ENCODE peak calls at places on chromosomes 2 and 18, in nine cellular contexts. One of them, this sample, is unnamed.

GRCh38 chr2:211455225-211455841 is 898.9 kb downstream of the CPS1 start:
- DNase-seq in K562: peak; percentile 6
- DNase-seq in GOT3: no peak
- DNase-seq in stimulated activated CD4-positive, alpha-beta T cell treated with anti-CD3 and anti-CD28 coated beads, Interleukin-2, amount 100 ng/mL, for 48 hours: peak; percentile 10
- DNase-seq in transverse colon: peak; percentile 11
- DNase-seq in AG10803: peak; percentile 28
- DNase-seq in progenitor cell of endocrine pancreas: peak; percentile 27
- DNase-seq in activated naive CD8-positive, alpha-beta T cell treated with anti-CD3 and anti-CD28 coated beads, Interleukin-2, amount 10 ng/mL, durations not matched to agents 7 days and 5 days: no peak
- DNase-seq in hepatocyte: peak; percentile 63
- DNase-seq in this sample: peak; percentile 38

GRCh38 chr18:21997207-21998143 is 171.9 kb upstream of the GATA6 start:
- DNase-seq in activated naive CD8-positive, alpha-beta T cell treated with anti-CD3 and anti-CD28 coated beads, Interleukin-2, amount 10 ng/mL, durations not matched to agents 7 days and 5 days: no peak
- DNase-seq in progenitor cell of endocrine pancreas: no peak
- DNase-seq in K562: peak; percentile 71
- DNase-seq in AG10803: peak; percentile 50
- DNase-seq in stimulated activated CD4-positive, alpha-beta T cell treated with anti-CD3 and anti-CD28 coated beads, Interleukin-2, amount 100 ng/mL, for 48 hours: no peak
- DNase-seq in transverse colon: no peak
- DNase-seq in hepatocyte: peak; percentile 75
- DNase-seq in GOT3: no peak
- DNase-seq in this sample: peak; percentile 53

GRCh38 chr2:96960956-96961350 is 25.4 kb downstream of the FAM178B start:
- DNase-seq in hepatocyte: no peak
- DNase-seq in transverse colon: no peak
- DNase-seq in AG10803: no peak
- DNase-seq in K562: no peak
- DNase-seq in progenitor cell of endocrine pancreas: no peak
- DNase-seq in stimulated activated CD4-positive, alpha-beta T cell treated with anti-CD3 and anti-CD28 coated beads, Interleukin-2, amount 100 ng/mL, for 48 hours: no peak
- DNase-seq in activated naive CD8-positive, alpha-beta T cell treated with anti-CD3 and anti-CD28 coated beads, Interleukin-2, amount 10 ng/mL, durations not matched to agents 7 days and 5 days: no peak
- DNase-seq in GOT3: no peak
- DNase-seq in this sample: no peak

GRCh38 chr2:162261032-162261945 is 18.0 kb upstream of the FAP start:
- DNase-seq in stimulated activated CD4-positive, alpha-beta T cell treated with anti-CD3 and anti-CD28 coated beads, Interleukin-2, amount 100 ng/mL, for 48 hours: no peak
- DNase-seq in AG10803: peak; percentile 76
- DNase-seq in progenitor cell of endocrine pancreas: no peak
- DNase-seq in activated naive CD8-positive, alpha-beta T cell treated with anti-CD3 and anti-CD28 coated beads, Interleukin-2, amount 10 ng/mL, durations not matched to agents 7 days and 5 days: peak; percentile 37
- DNase-seq in K562: no peak
- DNase-seq in GOT3: peak; percentile 13
- DNase-seq in hepatocyte: no peak
- DNase-seq in transverse colon: peak; percentile 23
- DNase-seq in this sample: peak; percentile 31

GRCh38 chr18:10124557-10124956 is 210.7 kb downstream of the VAPA start:
- DNase-seq in GOT3: no peak
- DNase-seq in AG10803: no peak
- DNase-seq in K562: no peak
- DNase-seq in stimulated activated CD4-positive, alpha-beta T cell treated with anti-CD3 and anti-CD28 coated beads, Interleukin-2, amount 100 ng/mL, for 48 hours: no peak
- DNase-seq in hepatocyte: no peak
- DNase-seq in transverse colon: no peak
- DNase-seq in progenitor cell of endocrine pancreas: no peak
- DNase-seq in activated naive CD8-positive, alpha-beta T cell treated with anti-CD3 and anti-CD28 coated beads, Interleukin-2, amount 10 ng/mL, durations not matched to agents 7 days and 5 days: no peak
- DNase-seq in this sample: no peak

GRCh38 chr2:218340656-218341055 is 16.0 kb upstream of the CATIP start:
- DNase-seq in stimulated activated CD4-positive, alpha-beta T cell treated with anti-CD3 and anti-CD28 coated beads, Interleukin-2, amount 100 ng/mL, for 48 hours: no peak
- DNase-seq in progenitor cell of endocrine pancreas: no peak
- DNase-seq in GOT3: no peak
- DNase-seq in activated naive CD8-positive, alpha-beta T cell treated with anti-CD3 and anti-CD28 coated beads, Interleukin-2, amount 10 ng/mL, durations not matched to agents 7 days and 5 days: no peak
- DNase-seq in K562: no peak
- DNase-seq in AG10803: no peak
- DNase-seq in transverse colon: no peak
- DNase-seq in hepatocyte: no peak
- DNase-seq in this sample: no peak

GRCh38 chr2:30412392-30413321 is 34.4 kb upstream of the LCLAT1 start:
- DNase-seq in GOT3: no peak
- DNase-seq in transverse colon: peak; percentile 26
- DNase-seq in K562: no peak
- DNase-seq in AG10803: peak; percentile 84
- DNase-seq in hepatocyte: peak; percentile 49
- DNase-seq in stimulated activated CD4-positive, alpha-beta T cell treated with anti-CD3 and anti-CD28 coated beads, Interleukin-2, amount 100 ng/mL, for 48 hours: no peak
- DNase-seq in progenitor cell of endocrine pancreas: no peak
- DNase-seq in activated naive CD8-positive, alpha-beta T cell treated with anti-CD3 and anti-CD28 coated beads, Interleukin-2, amount 10 ng/mL, durations not matched to agents 7 days and 5 days: no peak
- DNase-seq in this sample: peak; percentile 31

GRCh38 chr2:97740590-97741182 is 27.3 kb downstream of the ZAP70 start:
- DNase-seq in GOT3: peak; percentile 9
- DNase-seq in progenitor cell of endocrine pancreas: peak; percentile 27
- DNase-seq in AG10803: no peak
- DNase-seq in K562: peak; percentile 89
- DNase-seq in hepatocyte: peak; percentile 61
- DNase-seq in transverse colon: peak; percentile 55
- DNase-seq in stimulated activated CD4-positive, alpha-beta T cell treated with anti-CD3 and anti-CD28 coated beads, Interleukin-2, amount 100 ng/mL, for 48 hours: peak; percentile 39
- DNase-seq in activated naive CD8-positive, alpha-beta T cell treated with anti-CD3 and anti-CD28 coated beads, Interleukin-2, amount 10 ng/mL, durations not matched to agents 7 days and 5 days: peak; percentile 52
- DNase-seq in this sample: peak; percentile 81

GRCh38 chr2:135744761-135745314 is 3.2 kb downstream of the UBXN4 start:
- DNase-seq in hepatocyte: peak; percentile 39
- DNase-seq in AG10803: peak; percentile 22
- DNase-seq in progenitor cell of endocrine pancreas: no peak
- DNase-seq in transverse colon: no peak
- DNase-seq in GOT3: no peak
- DNase-seq in K562: peak; percentile 38
- DNase-seq in activated naive CD8-positive, alpha-beta T cell treated with anti-CD3 and anti-CD28 coated beads, Interleukin-2, amount 10 ng/mL, durations not matched to agents 7 days and 5 days: no peak
- DNase-seq in stimulated activated CD4-positive, alpha-beta T cell treated with anti-CD3 and anti-CD28 coated beads, Interleukin-2, amount 100 ng/mL, for 48 hours: peak; percentile 9
- DNase-seq in this sample: peak; percentile 24

GRCh38 chr2:160429248-160430000 is 64.2 kb downstream of the RBMS1 start:
- DNase-seq in progenitor cell of endocrine pancreas: no peak
- DNase-seq in K562: peak; percentile 14
- DNase-seq in stimulated activated CD4-positive, alpha-beta T cell treated with anti-CD3 and anti-CD28 coated beads, Interleukin-2, amount 100 ng/mL, for 48 hours: no peak
- DNase-seq in AG10803: peak; percentile 74
- DNase-seq in hepatocyte: peak; percentile 65
- DNase-seq in GOT3: no peak
- DNase-seq in activated naive CD8-positive, alpha-beta T cell treated with anti-CD3 and anti-CD28 coated beads, Interleukin-2, amount 10 ng/mL, durations not matched to agents 7 days and 5 days: no peak
- DNase-seq in transverse colon: no peak
- DNase-seq in this sample: no peak

GRCh38 chr2:240997856-240998705 is at the start of gene SNED1:
- DNase-seq in AG10803: peak; percentile 75
- DNase-seq in GOT3: peak; percentile 21
- DNase-seq in hepatocyte: peak; percentile 88
- DNase-seq in stimulated activated CD4-positive, alpha-beta T cell treated with anti-CD3 and anti-CD28 coated beads, Interleukin-2, amount 100 ng/mL, for 48 hours: peak; percentile 39
- DNase-seq in transverse colon: peak; percentile 90
- DNase-seq in progenitor cell of endocrine pancreas: peak; percentile 65
- DNase-seq in K562: peak; percentile 82
- DNase-seq in activated naive CD8-positive, alpha-beta T cell treated with anti-CD3 and anti-CD28 coated beads, Interleukin-2, amount 10 ng/mL, durations not matched to agents 7 days and 5 days: peak; percentile 81
- DNase-seq in this sample: peak; percentile 91

GRCh38 chr2:182824056-182824758 is 42.2 kb downstream of the FRZB start:
- DNase-seq in AG10803: no peak
- DNase-seq in stimulated activated CD4-positive, alpha-beta T cell treated with anti-CD3 and anti-CD28 coated beads, Interleukin-2, amount 100 ng/mL, for 48 hours: no peak
- DNase-seq in progenitor cell of endocrine pancreas: no peak
- DNase-seq in K562: no peak
- DNase-seq in transverse colon: peak; percentile 10
- DNase-seq in activated naive CD8-positive, alpha-beta T cell treated with anti-CD3 and anti-CD28 coated beads, Interleukin-2, amount 10 ng/mL, durations not matched to agents 7 days and 5 days: no peak
- DNase-seq in hepatocyte: no peak
- DNase-seq in GOT3: no peak
- DNase-seq in this sample: no peak

GRCh38 chr2:215313219-215313656 is 1.4 kb downstream of the ATIC start:
- DNase-seq in K562: no peak
- DNase-seq in stimulated activated CD4-positive, alpha-beta T cell treated with anti-CD3 and anti-CD28 coated beads, Interleukin-2, amount 100 ng/mL, for 48 hours: no peak
- DNase-seq in activated naive CD8-positive, alpha-beta T cell treated with anti-CD3 and anti-CD28 coated beads, Interleukin-2, amount 10 ng/mL, durations not matched to agents 7 days and 5 days: no peak
- DNase-seq in GOT3: no peak
- DNase-seq in AG10803: no peak
- DNase-seq in progenitor cell of endocrine pancreas: no peak
- DNase-seq in transverse colon: no peak
- DNase-seq in hepatocyte: no peak
- DNase-seq in this sample: no peak

GRCh38 chr18:51029378-51029693 is 677 bp upstream of the SMAD4 start:
- DNase-seq in hepatocyte: no peak
- DNase-seq in AG10803: no peak
- DNase-seq in GOT3: no peak
- DNase-seq in transverse colon: no peak
- DNase-seq in K562: no peak
- DNase-seq in stimulated activated CD4-positive, alpha-beta T cell treated with anti-CD3 and anti-CD28 coated beads, Interleukin-2, amount 100 ng/mL, for 48 hours: no peak
- DNase-seq in progenitor cell of endocrine pancreas: no peak
- DNase-seq in activated naive CD8-positive, alpha-beta T cell treated with anti-CD3 and anti-CD28 coated beads, Interleukin-2, amount 10 ng/mL, durations not matched to agents 7 days and 5 days: no peak
- DNase-seq in this sample: no peak

GRCh38 chr2:43890855-43891254 is 52.1 kb downstream of the ABCG8 start:
- DNase-seq in hepatocyte: no peak
- DNase-seq in transverse colon: no peak
- DNase-seq in GOT3: no peak
- DNase-seq in K562: no peak
- DNase-seq in activated naive CD8-positive, alpha-beta T cell treated with anti-CD3 and anti-CD28 coated beads, Interleukin-2, amount 10 ng/mL, durations not matched to agents 7 days and 5 days: no peak
- DNase-seq in stimulated activated CD4-positive, alpha-beta T cell treated with anti-CD3 and anti-CD28 coated beads, Interleukin-2, amount 100 ng/mL, for 48 hours: no peak
- DNase-seq in progenitor cell of endocrine pancreas: no peak
- DNase-seq in AG10803: peak; percentile 19
- DNase-seq in this sample: no peak

GRCh38 chr2:241802421-241802749 is 6.6 kb upstream of the NEU4 start:
- DNase-seq in progenitor cell of endocrine pancreas: no peak
- DNase-seq in AG10803: no peak
- DNase-seq in GOT3: no peak
- DNase-seq in K562: no peak
- DNase-seq in hepatocyte: peak; percentile 8
- DNase-seq in activated naive CD8-positive, alpha-beta T cell treated with anti-CD3 and anti-CD28 coated beads, Interleukin-2, amount 10 ng/mL, durations not matched to agents 7 days and 5 days: no peak
- DNase-seq in transverse colon: peak; percentile 8
- DNase-seq in stimulated activated CD4-positive, alpha-beta T cell treated with anti-CD3 and anti-CD28 coated beads, Interleukin-2, amount 100 ng/mL, for 48 hours: no peak
- DNase-seq in this sample: no peak

GRCh38 chr18:44093253-44093652 is 587.4 kb upstream of the SETBP1 start:
- DNase-seq in activated naive CD8-positive, alpha-beta T cell treated with anti-CD3 and anti-CD28 coated beads, Interleukin-2, amount 10 ng/mL, durations not matched to agents 7 days and 5 days: no peak
- DNase-seq in GOT3: no peak
- DNase-seq in hepatocyte: no peak
- DNase-seq in progenitor cell of endocrine pancreas: no peak
- DNase-seq in transverse colon: no peak
- DNase-seq in AG10803: no peak
- DNase-seq in K562: no peak
- DNase-seq in stimulated activated CD4-positive, alpha-beta T cell treated with anti-CD3 and anti-CD28 coated beads, Interleukin-2, amount 100 ng/mL, for 48 hours: no peak
- DNase-seq in this sample: no peak

GRCh38 chr18:75489493-75490190 is 62.1 kb upstream of the SMIM21 start:
- DNase-seq in activated naive CD8-positive, alpha-beta T cell treated with anti-CD3 and anti-CD28 coated beads, Interleukin-2, amount 10 ng/mL, durations not matched to agents 7 days and 5 days: no peak
- DNase-seq in K562: no peak
- DNase-seq in hepatocyte: peak; percentile 57
- DNase-seq in progenitor cell of endocrine pancreas: no peak
- DNase-seq in stimulated activated CD4-positive, alpha-beta T cell treated with anti-CD3 and anti-CD28 coated beads, Interleukin-2, amount 100 ng/mL, for 48 hours: no peak
- DNase-seq in transverse colon: no peak
- DNase-seq in AG10803: peak; percentile 95
- DNase-seq in GOT3: no peak
- DNase-seq in this sample: peak; percentile 77

GRCh38 chr2:223306371-223306770 is 254.4 kb downstream of the KCNE4 start:
- DNase-seq in hepatocyte: no peak
- DNase-seq in AG10803: no peak
- DNase-seq in progenitor cell of endocrine pancreas: no peak
- DNase-seq in GOT3: no peak
- DNase-seq in activated naive CD8-positive, alpha-beta T cell treated with anti-CD3 and anti-CD28 coated beads, Interleukin-2, amount 10 ng/mL, durations not matched to agents 7 days and 5 days: no peak
- DNase-seq in K562: no peak
- DNase-seq in stimulated activated CD4-positive, alpha-beta T cell treated with anti-CD3 and anti-CD28 coated beads, Interleukin-2, amount 100 ng/mL, for 48 hours: no peak
- DNase-seq in transverse colon: no peak
- DNase-seq in this sample: peak; percentile 7

GRCh38 chr18:62354171-62354570 is 29.1 kb downstream of the TNFRSF11A start:
- DNase-seq in transverse colon: no peak
- DNase-seq in hepatocyte: no peak
- DNase-seq in GOT3: no peak
- DNase-seq in K562: no peak
- DNase-seq in progenitor cell of endocrine pancreas: no peak
- DNase-seq in AG10803: no peak
- DNase-seq in stimulated activated CD4-positive, alpha-beta T cell treated with anti-CD3 and anti-CD28 coated beads, Interleukin-2, amount 100 ng/mL, for 48 hours: no peak
- DNase-seq in activated naive CD8-positive, alpha-beta T cell treated with anti-CD3 and anti-CD28 coated beads, Interleukin-2, amount 10 ng/mL, durations not matched to agents 7 days and 5 days: no peak
- DNase-seq in this sample: no peak

GRCh38 chr2:33484042-33484621 is 7.7 kb downstream of the RASGRP3 start:
- DNase-seq in hepatocyte: no peak
- DNase-seq in AG10803: peak; percentile 57
- DNase-seq in progenitor cell of endocrine pancreas: no peak
- DNase-seq in GOT3: no peak
- DNase-seq in K562: no peak
- DNase-seq in activated naive CD8-positive, alpha-beta T cell treated with anti-CD3 and anti-CD28 coated beads, Interleukin-2, amount 10 ng/mL, durations not matched to agents 7 days and 5 days: no peak
- DNase-seq in stimulated activated CD4-positive, alpha-beta T cell treated with anti-CD3 and anti-CD28 coated beads, Interleukin-2, amount 100 ng/mL, for 48 hours: no peak
- DNase-seq in transverse colon: no peak
- DNase-seq in this sample: peak; percentile 8

GRCh38 chr2:214706986-214707385 is 102.5 kb downstream of the BARD1 start:
- DNase-seq in stimulated activated CD4-positive, alpha-beta T cell treated with anti-CD3 and anti-CD28 coated beads, Interleukin-2, amount 100 ng/mL, for 48 hours: no peak
- DNase-seq in progenitor cell of endocrine pancreas: no peak
- DNase-seq in GOT3: no peak
- DNase-seq in hepatocyte: no peak
- DNase-seq in K562: no peak
- DNase-seq in AG10803: no peak
- DNase-seq in transverse colon: no peak
- DNase-seq in activated naive CD8-positive, alpha-beta T cell treated with anti-CD3 and anti-CD28 coated beads, Interleukin-2, amount 10 ng/mL, durations not matched to agents 7 days and 5 days: no peak
- DNase-seq in this sample: no peak

GRCh38 chr2:102064679-102065674 is 73.2 kb downstream of the IL1R2 start:
- DNase-seq in stimulated activated CD4-positive, alpha-beta T cell treated with anti-CD3 and anti-CD28 coated beads, Interleukin-2, amount 100 ng/mL, for 48 hours: no peak
- DNase-seq in hepatocyte: peak; percentile 66
- DNase-seq in AG10803: peak; percentile 71
- DNase-seq in activated naive CD8-positive, alpha-beta T cell treated with anti-CD3 and anti-CD28 coated beads, Interleukin-2, amount 10 ng/mL, durations not matched to agents 7 days and 5 days: no peak
- DNase-seq in progenitor cell of endocrine pancreas: no peak
- DNase-seq in transverse colon: no peak
- DNase-seq in K562: peak; percentile 49
- DNase-seq in GOT3: no peak
- DNase-seq in this sample: no peak

GRCh38 chr2:235234711-235235110 is 259.1 kb upstream of the AGAP1 start:
- DNase-seq in GOT3: no peak
- DNase-seq in activated naive CD8-positive, alpha-beta T cell treated with anti-CD3 and anti-CD28 coated beads, Interleukin-2, amount 10 ng/mL, durations not matched to agents 7 days and 5 days: no peak
- DNase-seq in AG10803: peak; percentile 13
- DNase-seq in stimulated activated CD4-positive, alpha-beta T cell treated with anti-CD3 and anti-CD28 coated beads, Interleukin-2, amount 100 ng/mL, for 48 hours: no peak
- DNase-seq in progenitor cell of endocrine pancreas: no peak
- DNase-seq in K562: no peak
- DNase-seq in hepatocyte: no peak
- DNase-seq in transverse colon: no peak
- DNase-seq in this sample: no peak

GRCh38 chr2:42117923-42118758 is 51.0 kb upstream of the EML4 start:
- DNase-seq in stimulated activated CD4-positive, alpha-beta T cell treated with anti-CD3 and anti-CD28 coated beads, Interleukin-2, amount 100 ng/mL, for 48 hours: no peak
- DNase-seq in hepatocyte: no peak
- DNase-seq in transverse colon: no peak
- DNase-seq in progenitor cell of endocrine pancreas: no peak
- DNase-seq in activated naive CD8-positive, alpha-beta T cell treated with anti-CD3 and anti-CD28 coated beads, Interleukin-2, amount 10 ng/mL, durations not matched to agents 7 days and 5 days: no peak
- DNase-seq in GOT3: no peak
- DNase-seq in AG10803: peak; percentile 88
- DNase-seq in K562: no peak
- DNase-seq in this sample: no peak

GRCh38 chr2:23485841-23486395 is 100.9 kb downstream of the KLHL29 start:
- DNase-seq in K562: no peak
- DNase-seq in stimulated activated CD4-positive, alpha-beta T cell treated with anti-CD3 and anti-CD28 coated beads, Interleukin-2, amount 100 ng/mL, for 48 hours: no peak
- DNase-seq in transverse colon: no peak
- DNase-seq in hepatocyte: no peak
- DNase-seq in progenitor cell of endocrine pancreas: no peak
- DNase-seq in GOT3: no peak
- DNase-seq in AG10803: no peak
- DNase-seq in activated naive CD8-positive, alpha-beta T cell treated with anti-CD3 and anti-CD28 coated beads, Interleukin-2, amount 10 ng/mL, durations not matched to agents 7 days and 5 days: no peak
- DNase-seq in this sample: no peak

GRCh38 chr2:90069290-90069894 is 1377.9 kb downstream of the RPIA start:
- DNase-seq in K562: peak; percentile 68
- DNase-seq in stimulated activated CD4-positive, alpha-beta T cell treated with anti-CD3 and anti-CD28 coated beads, Interleukin-2, amount 100 ng/mL, for 48 hours: no peak
- DNase-seq in hepatocyte: no peak
- DNase-seq in progenitor cell of endocrine pancreas: peak; percentile 44
- DNase-seq in transverse colon: peak; percentile 18
- DNase-seq in activated naive CD8-positive, alpha-beta T cell treated with anti-CD3 and anti-CD28 coated beads, Interleukin-2, amount 10 ng/mL, durations not matched to agents 7 days and 5 days: peak; percentile 24
- DNase-seq in GOT3: no peak
- DNase-seq in AG10803: peak; percentile 33
- DNase-seq in this sample: peak; percentile 42

GRCh38 chr2:177318613-177319012 is 54.1 kb upstream of the NFE2L2 start:
- DNase-seq in transverse colon: no peak
- DNase-seq in K562: no peak
- DNase-seq in GOT3: no peak
- DNase-seq in AG10803: no peak
- DNase-seq in hepatocyte: no peak
- DNase-seq in progenitor cell of endocrine pancreas: no peak
- DNase-seq in activated naive CD8-positive, alpha-beta T cell treated with anti-CD3 and anti-CD28 coated beads, Interleukin-2, amount 10 ng/mL, durations not matched to agents 7 days and 5 days: no peak
- DNase-seq in stimulated activated CD4-positive, alpha-beta T cell treated with anti-CD3 and anti-CD28 coated beads, Interleukin-2, amount 100 ng/mL, for 48 hours: no peak
- DNase-seq in this sample: no peak

GRCh38 chr18:79572848-79573451 is 106.7 kb upstream of the CTDP1 start:
- DNase-seq in AG10803: no peak
- DNase-seq in K562: no peak
- DNase-seq in progenitor cell of endocrine pancreas: no peak
- DNase-seq in GOT3: no peak
- DNase-seq in transverse colon: no peak
- DNase-seq in hepatocyte: no peak
- DNase-seq in activated naive CD8-positive, alpha-beta T cell treated with anti-CD3 and anti-CD28 coated beads, Interleukin-2, amount 10 ng/mL, durations not matched to agents 7 days and 5 days: peak; percentile 16
- DNase-seq in stimulated activated CD4-positive, alpha-beta T cell treated with anti-CD3 and anti-CD28 coated beads, Interleukin-2, amount 100 ng/mL, for 48 hours: no peak
- DNase-seq in this sample: no peak

GRCh38 chr18:32851936-32852335 is 79.1 kb upstream of the KLHL14 start:
- DNase-seq in progenitor cell of endocrine pancreas: no peak
- DNase-seq in activated naive CD8-positive, alpha-beta T cell treated with anti-CD3 and anti-CD28 coated beads, Interleukin-2, amount 10 ng/mL, durations not matched to agents 7 days and 5 days: no peak
- DNase-seq in K562: no peak
- DNase-seq in AG10803: no peak
- DNase-seq in hepatocyte: no peak
- DNase-seq in stimulated activated CD4-positive, alpha-beta T cell treated with anti-CD3 and anti-CD28 coated beads, Interleukin-2, amount 100 ng/mL, for 48 hours: no peak
- DNase-seq in transverse colon: no peak
- DNase-seq in GOT3: no peak
- DNase-seq in this sample: no peak

GRCh38 chr2:55550368-55551102 is 31.0 kb downstream of the CFAP36 start:
- DNase-seq in transverse colon: no peak
- DNase-seq in stimulated activated CD4-positive, alpha-beta T cell treated with anti-CD3 and anti-CD28 coated beads, Interleukin-2, amount 100 ng/mL, for 48 hours: no peak
- DNase-seq in hepatocyte: no peak
- DNase-seq in GOT3: no peak
- DNase-seq in AG10803: peak; percentile 62
- DNase-seq in K562: no peak
- DNase-seq in activated naive CD8-positive, alpha-beta T cell treated with anti-CD3 and anti-CD28 coated beads, Interleukin-2, amount 10 ng/mL, durations not matched to agents 7 days and 5 days: no peak
- DNase-seq in progenitor cell of endocrine pancreas: no peak
- DNase-seq in this sample: peak; percentile 20